ENCODE peak calls at places on chromosomes 2 and 18, in eight cellular contexts. F, G, K, J, R, X, T and A are unnamed samples.

GRCh38 chr2:75954761-75955160 is 244.0 kb upstream of the GCFC2 start:
- DNase-seq in X (no peak), R (no peak), G (no peak), J (no peak), K (no peak), T (no peak), F (no peak), A (no peak)

GRCh38 chr18:35174093-35174731 is 66.6 kb upstream of the ZNF397 start:
- DNase-seq in X (no peak), R (no peak), T (no peak), F (no peak), K (no peak), J (no peak), G (no peak), A (no peak)

GRCh38 chr18:79241755-79242154 is 154.0 kb upstream of the NFATC1 start:
- DNase-seq in X (no peak), T (no peak), G (no peak), K (no peak), F (no peak), R (no peak), J (no peak), A (no peak)

GRCh38 chr2:129923265-129924141 is 56.0 kb upstream of the RAB6C start:
- DNase-seq in X (peak), J (no peak), R (no peak), F (no peak), G (no peak), T (peak), K (peak), A (peak)

GRCh38 chr18:10907749-10908148 is 241.6 kb downstream of the PIEZO2 start:
- DNase-seq in T (no peak), G (no peak), X (no peak), F (no peak), J (no peak), K (no peak), R (no peak), A (no peak)

GRCh38 chr2:19554520-19554919 is 196.1 kb upstream of the OSR1 start:
- DNase-seq in R (no peak), F (no peak), X (no peak), G (no peak), K (no peak), J (no peak), T (no peak), A (no peak)

GRCh38 chr2:73069041-73069854 is 2.3 kb downstream of the SFXN5 start:
- DNase-seq in T (no peak), X (no peak), J (no peak), R (no peak), K (no peak), G (no peak), F (no peak), A (peak)

GRCh38 chr2:195622966-195623365 is 34.1 kb upstream of the SLC39A10 start:
- DNase-seq in T (no peak), X (no peak), J (no peak), F (peak), G (no peak), K (peak), R (no peak), A (no peak)

GRCh38 chr2:43480874-43481273 is 115.0 kb downstream of the THADA start:
- DNase-seq in X (no peak), G (no peak), J (no peak), K (no peak), F (no peak), R (no peak), T (no peak), A (no peak)

GRCh38 chr2:153595939-153596338 is 117.4 kb upstream of the RPRM start:
- DNase-seq in T (peak), J (no peak), G (no peak), K (peak), X (peak), F (no peak), R (no peak), A (peak)

GRCh38 chr2:225008935-225009334 is 33.3 kb downstream of the DOCK10 start:
- DNase-seq in X (peak), R (no peak), J (no peak), G (no peak), K (no peak), F (no peak), T (no peak), A (no peak)

GRCh38 chr2:112547333-112547732 is 5.1 kb downstream of the POLR1B start:
- DNase-seq in R (no peak), G (no peak), K (peak), T (no peak), F (no peak), J (no peak), X (no peak), A (no peak)

GRCh38 chr2:38095996-38096861 is 20.3 kb upstream of the CYP1B1 start:
- DNase-seq in T (no peak), F (peak), K (peak), R (no peak), G (peak), J (peak), X (no peak), A (peak)

GRCh38 chr2:25481381-25482310 is 139.9 kb upstream of the DNMT3A start:
- DNase-seq in G (no peak), T (no peak), X (no peak), J (no peak), K (no peak), F (no peak), R (no peak), A (no peak)

GRCh38 chr2:173231042-173231441 is 123.6 kb upstream of the CDCA7 start:
- DNase-seq in J (no peak), T (peak), F (no peak), K (no peak), R (no peak), X (no peak), G (no peak), A (peak)

GRCh38 chr2:118301248-118301647 is 213.0 kb downstream of the INSIG2 start:
- DNase-seq in X (no peak), F (no peak), K (no peak), J (no peak), T (no peak), G (no peak), R (no peak), A (peak)
- H3K4me3 ChIP-seq in X (no peak), F (no peak), K (no peak), J (no peak), T (no peak), G (no peak), R (no peak), A (no peak)

DNA sequence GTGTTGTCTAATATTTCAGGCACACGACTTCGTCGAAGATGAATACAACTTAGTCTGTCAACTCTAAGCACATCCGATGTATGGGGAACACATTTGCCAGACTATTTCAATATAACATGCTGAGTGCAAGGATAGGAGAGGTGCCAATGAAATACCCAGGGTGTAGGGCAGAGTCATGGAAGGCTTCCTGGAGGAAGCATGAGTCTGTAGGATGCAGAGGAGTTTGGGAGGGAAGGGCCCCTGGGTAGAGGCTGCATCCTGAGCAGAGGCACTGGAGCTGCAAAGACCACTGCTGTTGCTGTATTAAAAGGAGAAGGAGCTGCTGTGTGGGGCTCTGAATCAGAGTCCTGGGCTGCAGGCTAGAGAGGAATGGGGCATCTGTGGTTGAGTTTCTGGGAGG is 89.9 kb downstream of the ASAP2 start:
- DNase-seq in F (no peak), K (no peak), G (no peak), X (no peak), J (no peak), T (no peak), R (no peak), A (no peak)
- H3K4me3 ChIP-seq in F (no peak), K (no peak), G (no peak), X (no peak), J (no peak), T (no peak), R (no peak), A (no peak)

GRCh38 chr2:197894751-197895274 is 90.4 kb downstream of the PLCL1 start:
- DNase-seq in F (no peak), K (no peak), X (no peak), R (no peak), G (no peak), J (no peak), T (no peak), A (no peak)

GRCh38 chr2:197890160-197890559 is 85.8 kb downstream of the PLCL1 start:
- DNase-seq in T (no peak), K (no peak), G (no peak), F (no peak), R (no peak), J (no peak), X (no peak), A (no peak)

GRCh38 chr2:197891897-197892442 is 87.6 kb downstream of the PLCL1 start:
- DNase-seq in R (no peak), X (no peak), T (no peak), J (no peak), F (no peak), K (no peak), G (no peak), A (no peak)

GRCh38 chr2:197897944-197898678 is 93.7 kb downstream of the PLCL1 start:
- DNase-seq in J (no peak), F (no peak), K (no peak), G (no peak), X (no peak), T (no peak), R (no peak), A (no peak)

DNA sequence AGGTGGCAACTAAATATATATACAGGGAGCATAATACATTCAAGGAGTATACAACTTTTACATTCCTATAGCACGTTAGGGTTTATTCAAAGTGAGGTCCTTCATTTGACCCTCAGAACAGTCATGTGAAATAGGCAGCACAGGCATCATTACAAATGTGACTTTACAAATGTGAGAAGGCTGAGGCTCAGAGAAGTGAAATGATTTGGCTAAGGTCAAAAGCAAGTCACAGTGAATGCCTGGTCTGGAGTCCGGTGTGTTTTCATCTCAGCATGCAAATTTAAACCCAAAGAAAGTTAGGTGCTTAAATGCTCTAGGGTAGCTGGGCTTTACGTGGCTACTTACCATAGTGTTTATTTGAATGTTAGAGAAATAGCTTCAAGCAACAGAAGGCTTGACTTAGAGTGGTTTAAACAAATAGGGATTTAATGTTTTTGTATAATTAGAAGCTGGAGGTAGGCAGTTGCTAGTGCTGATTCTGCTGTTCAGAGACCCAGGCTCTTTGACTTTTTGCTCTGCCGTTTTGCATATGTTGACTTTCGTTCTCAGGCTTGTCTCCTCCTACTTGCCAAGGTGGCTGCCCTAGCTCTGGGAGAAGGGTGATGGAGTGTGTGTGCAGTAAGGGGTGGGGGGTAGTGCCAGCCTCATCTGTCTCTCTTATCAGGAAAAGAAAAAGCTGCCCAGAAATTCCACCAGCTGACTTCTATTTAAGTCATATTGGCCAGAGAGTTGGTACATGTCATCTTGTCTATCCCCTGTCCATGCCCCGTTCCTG is 89.2 kb downstream of the PLCL1 start:
- DNase-seq in T (peak), K (no peak), F (no peak), J (peak), R (no peak), G (peak), X (no peak), A (no peak)
- H3K4me3 ChIP-seq in T (no peak), K (no peak), F (no peak), J (peak), R (no peak), G (no peak), X (no peak), A (no peak)

GRCh38 chr18:62420513-62421209 is 95.6 kb downstream of the TNFRSF11A start:
- DNase-seq in F (peak), J (no peak), G (no peak), T (peak), R (peak), X (no peak), K (peak), A (no peak)

GRCh38 chr18:62425465-62426190 is 97.2 kb upstream of the ZCCHC2 start:
- DNase-seq in F (peak), J (peak), R (peak), G (peak), X (peak), K (peak), T (peak), A (peak)

DNA sequence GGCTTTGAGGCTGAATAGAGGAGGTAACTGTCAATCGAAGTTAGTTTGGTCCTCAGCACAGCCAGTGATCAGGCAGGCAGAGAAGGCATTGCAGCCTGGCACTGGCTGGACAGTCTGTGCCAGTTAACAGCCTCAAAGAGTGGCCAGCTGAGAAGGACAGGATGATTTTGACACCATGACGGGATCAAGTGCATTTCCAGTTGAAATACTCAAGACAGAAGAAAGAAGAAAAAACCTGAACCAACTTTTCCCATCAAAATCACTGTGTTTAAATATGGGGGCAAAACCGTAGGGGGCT is 96.7 kb upstream of the ZCCHC2 start:
- DNase-seq in X (no peak), J (no peak), T (no peak), K (no peak), G (no peak), R (no peak), F (no peak), A (no peak)
- H3K4me3 ChIP-seq in X (no peak), J (peak), T (no peak), K (no peak), G (no peak), R (no peak), F (no peak), A (no peak)